ENCODE peak calls at places on chromosome 17, in ten cellular contexts. One of them, this sample, is unnamed.

GRCh38 chr17:15233022-15233805 is 31.9 kb downstream of the PMP22 start:
- DNase-seq in PC-9: no peak
- DNase-seq in choroid plexus epithelial cell: peak
- DNase-seq in endodermal cell: peak
- DNase-seq in pancreas: no peak
- DNase-seq in HFF-Myc: peak
- DNase-seq in astrocyte: peak
- DNase-seq in A549: peak
- DNase-seq in heart left ventricle: no peak
- DNase-seq in AG04450: no peak
- DNase-seq in this sample: peak

GRCh38 chr17:6106212-6106611 is 36.0 kb downstream of the WSCD1 start:
- DNase-seq in choroid plexus epithelial cell: no peak
- DNase-seq in AG04450: no peak
- DNase-seq in heart left ventricle: no peak
- DNase-seq in endodermal cell: peak
- DNase-seq in pancreas: no peak
- DNase-seq in PC-9: no peak
- DNase-seq in HFF-Myc: no peak
- DNase-seq in astrocyte: no peak
- DNase-seq in A549: no peak
- DNase-seq in this sample: no peak

GRCh38 chr17:48336986-48337385 is 93.0 kb downstream of the SKAP1 start:
- DNase-seq in A549: no peak
- DNase-seq in endodermal cell: no peak
- DNase-seq in astrocyte: no peak
- DNase-seq in HFF-Myc: no peak
- DNase-seq in AG04450: no peak
- DNase-seq in pancreas: no peak
- DNase-seq in heart left ventricle: no peak
- DNase-seq in choroid plexus epithelial cell: no peak
- DNase-seq in PC-9: no peak
- DNase-seq in this sample: no peak

GRCh38 chr17:6495450-6496115 is 51.3 kb downstream of the PIMREG start:
- DNase-seq in pancreas: peak
- DNase-seq in heart left ventricle: no peak
- DNase-seq in choroid plexus epithelial cell: no peak
- DNase-seq in PC-9: no peak
- DNase-seq in A549: no peak
- DNase-seq in AG04450: no peak
- DNase-seq in endodermal cell: peak
- DNase-seq in HFF-Myc: no peak
- DNase-seq in astrocyte: no peak
- DNase-seq in this sample: peak

GRCh38 chr17:57372156-57372555 is 115.8 kb downstream of the MSI2 start:
- DNase-seq in AG04450: no peak
- DNase-seq in astrocyte: peak
- DNase-seq in endodermal cell: no peak
- DNase-seq in HFF-Myc: no peak
- DNase-seq in pancreas: no peak
- DNase-seq in choroid plexus epithelial cell: peak
- DNase-seq in PC-9: no peak
- DNase-seq in heart left ventricle: no peak
- DNase-seq in A549: peak
- DNase-seq in this sample: no peak

GRCh38 chr17:36877001-36877400 is 60.3 kb upstream of the LHX1 start:
- DNase-seq in astrocyte: no peak
- DNase-seq in endodermal cell: no peak
- DNase-seq in AG04450: no peak
- DNase-seq in choroid plexus epithelial cell: no peak
- DNase-seq in HFF-Myc: no peak
- DNase-seq in PC-9: no peak
- DNase-seq in pancreas: no peak
- DNase-seq in heart left ventricle: no peak
- DNase-seq in A549: no peak
- DNase-seq in this sample: no peak

GRCh38 chr17:83110755-83111154 is 31.3 kb downstream of the METRNL start:
- DNase-seq in choroid plexus epithelial cell: peak
- DNase-seq in astrocyte: no peak
- DNase-seq in endodermal cell: no peak
- DNase-seq in PC-9: no peak
- DNase-seq in AG04450: no peak
- DNase-seq in heart left ventricle: peak
- DNase-seq in pancreas: no peak
- DNase-seq in HFF-Myc: peak
- DNase-seq in A549: no peak
- DNase-seq in this sample: no peak

GRCh38 chr17:61247438-61247837 is 152.2 kb upstream of the TBX2 start:
- DNase-seq in PC-9: no peak
- DNase-seq in choroid plexus epithelial cell: peak
- DNase-seq in heart left ventricle: peak
- DNase-seq in A549: no peak
- DNase-seq in HFF-Myc: peak
- DNase-seq in astrocyte: peak
- DNase-seq in AG04450: no peak
- DNase-seq in endodermal cell: no peak
- DNase-seq in pancreas: no peak
- DNase-seq in this sample: no peak

GRCh38 chr17:66963521-66964082 is 905 bp upstream of the CACNG4 start:
- DNase-seq in HFF-Myc: no peak
- DNase-seq in AG04450: no peak
- DNase-seq in astrocyte: no peak
- DNase-seq in endodermal cell: peak
- DNase-seq in pancreas: no peak
- DNase-seq in A549: no peak
- DNase-seq in heart left ventricle: no peak
- DNase-seq in choroid plexus epithelial cell: no peak
- DNase-seq in PC-9: no peak
- DNase-seq in this sample: peak

GRCh38 chr17:66967867-66968543 is 3.5 kb downstream of the CACNG4 start:
- DNase-seq in pancreas: no peak
- DNase-seq in astrocyte: no peak
- DNase-seq in heart left ventricle: no peak
- DNase-seq in A549: no peak
- DNase-seq in HFF-Myc: no peak
- DNase-seq in PC-9: no peak
- DNase-seq in endodermal cell: no peak
- DNase-seq in choroid plexus epithelial cell: no peak
- DNase-seq in AG04450: no peak
- DNase-seq in this sample: no peak

GRCh38 chr17:66964083-66964771 is at the start of gene CACNG4:
- DNase-seq in heart left ventricle: no peak
- DNase-seq in HFF-Myc: no peak
- DNase-seq in endodermal cell: peak
- DNase-seq in A549: no peak
- DNase-seq in pancreas: no peak
- DNase-seq in choroid plexus epithelial cell: no peak
- DNase-seq in AG04450: no peak
- DNase-seq in PC-9: peak
- DNase-seq in astrocyte: no peak
- DNase-seq in this sample: peak

GRCh38 chr17:66964930-66965800 is 658 bp downstream of the CACNG4 start:
- DNase-seq in astrocyte: no peak
- DNase-seq in heart left ventricle: no peak
- DNase-seq in AG04450: no peak
- DNase-seq in PC-9: peak
- DNase-seq in endodermal cell: peak
- DNase-seq in A549: peak
- DNase-seq in pancreas: peak
- DNase-seq in choroid plexus epithelial cell: no peak
- DNase-seq in HFF-Myc: no peak
- DNase-seq in this sample: peak

DNA sequence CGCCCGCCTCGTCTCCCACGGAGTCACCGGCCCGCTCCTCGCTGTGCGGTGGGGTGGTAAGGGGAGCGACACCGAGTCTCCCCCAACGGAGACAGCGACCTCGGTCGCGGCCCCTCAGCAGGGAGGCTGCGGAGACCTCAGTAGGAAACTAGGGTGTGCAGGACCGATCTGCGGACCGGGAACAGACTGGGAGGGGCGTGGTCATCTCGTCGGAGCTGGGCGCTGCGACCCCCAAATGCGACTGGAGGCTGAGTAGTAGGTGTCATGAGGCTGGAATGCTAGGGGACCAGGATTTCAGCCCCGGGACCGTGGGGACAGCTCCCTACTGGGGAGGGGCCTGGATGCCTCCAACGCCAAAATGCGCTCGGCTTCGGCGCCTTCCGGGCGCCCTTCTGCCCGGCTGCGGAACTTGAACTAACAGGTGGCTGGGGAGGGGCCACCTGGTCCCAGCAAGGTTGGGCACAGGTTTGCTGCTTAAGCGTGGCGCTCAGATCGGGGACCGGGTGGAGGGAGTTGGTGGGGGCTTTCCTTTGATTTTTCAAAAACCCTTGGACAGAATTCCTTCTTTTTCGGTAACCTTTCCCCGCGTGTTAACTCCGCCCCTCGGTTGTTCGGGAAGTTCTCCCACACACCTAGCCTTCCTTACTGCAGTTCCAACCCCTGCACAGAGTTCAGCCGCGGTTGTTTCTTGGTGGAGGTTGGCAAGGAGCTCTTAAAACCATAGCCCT is 1.5 kb downstream of the CACNG4 start:
- DNase-seq in heart left ventricle: no peak
- DNase-seq in choroid plexus epithelial cell: no peak
- DNase-seq in PC-9: peak
- DNase-seq in astrocyte: no peak
- DNase-seq in pancreas: no peak
- DNase-seq in HFF-Myc: no peak
- DNase-seq in A549: no peak
- DNase-seq in AG04450: no peak
- DNase-seq in endodermal cell: peak
- DNase-seq in this sample: peak
- H3K4me3 ChIP-seq in heart left ventricle: peak
- H3K4me3 ChIP-seq in choroid plexus epithelial cell: peak
- H3K4me3 ChIP-seq in PC-9: peak
- H3K4me3 ChIP-seq in astrocyte: peak
- H3K4me3 ChIP-seq in pancreas: peak
- H3K4me3 ChIP-seq in HFF-Myc: peak
- H3K4me3 ChIP-seq in A549: peak
- H3K4me3 ChIP-seq in AG04450: peak
- H3K4me3 ChIP-seq in endodermal cell: peak
- H3K4me3 ChIP-seq in this sample: peak

DNA sequence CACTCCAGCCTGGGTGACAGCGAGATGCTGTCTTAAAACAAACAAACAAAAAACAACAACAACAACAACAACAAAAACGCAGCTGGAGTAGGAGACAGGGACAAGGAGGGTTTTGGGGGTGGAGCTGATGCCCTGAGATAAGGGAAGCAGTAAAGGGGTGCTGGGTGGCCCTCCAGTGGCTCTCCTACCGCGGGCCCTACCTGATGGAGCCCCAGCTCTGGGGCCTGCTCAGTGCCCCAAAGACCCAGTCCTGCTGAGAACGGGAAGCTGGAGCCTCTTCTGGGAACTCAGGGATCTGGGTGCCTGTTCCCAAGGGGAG is 21.3 kb upstream of the NAGS start:
- DNase-seq in HFF-Myc: no peak
- DNase-seq in PC-9: no peak
- DNase-seq in astrocyte: no peak
- DNase-seq in choroid plexus epithelial cell: no peak
- DNase-seq in endodermal cell: no peak
- DNase-seq in AG04450: no peak
- DNase-seq in heart left ventricle: no peak
- DNase-seq in A549: no peak
- DNase-seq in pancreas: no peak
- DNase-seq in this sample: no peak
- H3K4me3 ChIP-seq in HFF-Myc: no peak
- H3K4me3 ChIP-seq in PC-9: no peak
- H3K4me3 ChIP-seq in astrocyte: peak
- H3K4me3 ChIP-seq in choroid plexus epithelial cell: no peak
- H3K4me3 ChIP-seq in endodermal cell: peak
- H3K4me3 ChIP-seq in AG04450: no peak
- H3K4me3 ChIP-seq in heart left ventricle: no peak
- H3K4me3 ChIP-seq in A549: peak
- H3K4me3 ChIP-seq in pancreas: peak
- H3K4me3 ChIP-seq in this sample: peak

GRCh38 chr17:2438823-2439222 is 38.0 kb upstream of the MNT start:
- DNase-seq in pancreas: no peak
- DNase-seq in astrocyte: peak
- DNase-seq in PC-9: no peak
- DNase-seq in AG04450: no peak
- DNase-seq in heart left ventricle: no peak
- DNase-seq in HFF-Myc: no peak
- DNase-seq in A549: no peak
- DNase-seq in choroid plexus epithelial cell: peak
- DNase-seq in endodermal cell: no peak
- DNase-seq in this sample: no peak

GRCh38 chr17:2444382-2444781 is 43.5 kb upstream of the MNT start:
- DNase-seq in endodermal cell: no peak
- DNase-seq in HFF-Myc: no peak
- DNase-seq in PC-9: no peak
- DNase-seq in heart left ventricle: no peak
- DNase-seq in choroid plexus epithelial cell: no peak
- DNase-seq in AG04450: no peak
- DNase-seq in A549: no peak
- DNase-seq in pancreas: no peak
- DNase-seq in astrocyte: no peak
- DNase-seq in this sample: no peak

GRCh38 chr17:2445638-2446037 is 44.8 kb upstream of the MNT start:
- DNase-seq in HFF-Myc: no peak
- DNase-seq in pancreas: no peak
- DNase-seq in endodermal cell: no peak
- DNase-seq in PC-9: no peak
- DNase-seq in astrocyte: no peak
- DNase-seq in choroid plexus epithelial cell: no peak
- DNase-seq in AG04450: no peak
- DNase-seq in A549: no peak
- DNase-seq in heart left ventricle: no peak
- DNase-seq in this sample: no peak

GRCh38 chr17:2440930-2441329 is 40.1 kb upstream of the MNT start:
- DNase-seq in endodermal cell: no peak
- DNase-seq in A549: no peak
- DNase-seq in pancreas: no peak
- DNase-seq in choroid plexus epithelial cell: no peak
- DNase-seq in AG04450: no peak
- DNase-seq in HFF-Myc: no peak
- DNase-seq in heart left ventricle: no peak
- DNase-seq in PC-9: no peak
- DNase-seq in astrocyte: no peak
- DNase-seq in this sample: no peak

GRCh38 chr17:2442166-2442565 is 41.3 kb upstream of the MNT start:
- DNase-seq in choroid plexus epithelial cell: peak
- DNase-seq in endodermal cell: no peak
- DNase-seq in PC-9: no peak
- DNase-seq in A549: no peak
- DNase-seq in HFF-Myc: no peak
- DNase-seq in pancreas: no peak
- DNase-seq in astrocyte: no peak
- DNase-seq in heart left ventricle: no peak
- DNase-seq in AG04450: no peak
- DNase-seq in this sample: no peak
- H3K4me3 ChIP-seq in choroid plexus epithelial cell: no peak
- H3K4me3 ChIP-seq in endodermal cell: no peak
- H3K4me3 ChIP-seq in PC-9: no peak
- H3K4me3 ChIP-seq in A549: no peak
- H3K4me3 ChIP-seq in HFF-Myc: no peak
- H3K4me3 ChIP-seq in pancreas: no peak
- H3K4me3 ChIP-seq in astrocyte: no peak
- H3K4me3 ChIP-seq in heart left ventricle: no peak
- H3K4me3 ChIP-seq in AG04450: no peak
- H3K4me3 ChIP-seq in this sample: no peak

DNA sequence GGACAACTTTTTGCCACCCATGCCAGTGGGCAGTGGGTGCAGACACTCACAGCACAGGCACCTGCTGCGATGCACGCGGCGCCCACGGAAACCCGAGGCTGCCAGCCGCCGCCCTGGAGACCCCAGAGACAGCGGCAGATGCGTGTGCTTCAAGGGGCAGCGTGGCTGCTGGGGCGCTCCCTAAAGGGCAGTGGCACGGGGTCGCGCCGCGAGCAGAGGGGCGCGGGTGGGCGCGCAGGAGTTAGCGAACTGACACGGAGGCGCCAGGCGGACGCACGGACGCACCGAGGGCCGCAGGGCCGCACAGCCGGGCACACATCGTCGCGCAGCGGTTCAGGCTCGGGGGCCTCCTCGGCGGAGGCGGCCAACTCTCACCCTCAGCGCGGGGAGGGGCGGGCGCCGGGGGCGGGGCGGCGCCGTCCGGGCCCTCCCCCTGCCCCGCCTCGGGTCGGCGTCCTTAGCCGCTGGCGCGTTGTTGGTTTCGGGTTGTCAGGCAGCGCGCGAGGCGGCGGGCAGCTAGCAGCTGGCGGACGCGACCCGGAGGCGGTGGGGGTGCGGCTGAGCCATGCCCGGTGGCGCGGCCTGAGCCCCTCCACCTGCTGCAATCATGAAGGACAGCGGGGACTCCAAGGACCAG is at the start of gene KIF19:
- DNase-seq in astrocyte: no peak
- DNase-seq in pancreas: no peak
- DNase-seq in endodermal cell: peak
- DNase-seq in PC-9: no peak
- DNase-seq in choroid plexus epithelial cell: no peak
- DNase-seq in AG04450: no peak
- DNase-seq in HFF-Myc: no peak
- DNase-seq in heart left ventricle: peak
- DNase-seq in A549: no peak
- DNase-seq in this sample: peak
- H3K4me3 ChIP-seq in astrocyte: peak
- H3K4me3 ChIP-seq in pancreas: peak
- H3K4me3 ChIP-seq in endodermal cell: peak
- H3K4me3 ChIP-seq in PC-9: no peak
- H3K4me3 ChIP-seq in choroid plexus epithelial cell: no peak
- H3K4me3 ChIP-seq in AG04450: no peak
- H3K4me3 ChIP-seq in HFF-Myc: peak
- H3K4me3 ChIP-seq in heart left ventricle: peak
- H3K4me3 ChIP-seq in A549: peak
- H3K4me3 ChIP-seq in this sample: peak

This sample was measured in H7.